ENCODE peak calls at places on chromosome 17, in five cellular contexts. N is fibroblast of pulmonary artery, W is K562, X is suprapubic skin, A is BJ. Y is an unnamed sample.

GRCh38 chr17:79801156-79802038 is 4.5 kb upstream of the CBX8 start:
- DNase-seq in X (no peak), W (no peak), A (no peak), N (no peak), Y (no peak)

GRCh38 chr17:57773557-57773956 is 28.5 kb upstream of the CCDC182 start:
- DNase-seq in X (no peak), A (no peak), W (no peak), N (no peak), Y (peak; percentile 15)

GRCh38 chr17:1047177-1047885 is 50.4 kb downstream of the TIMM22 start:
- DNase-seq in N (peak; percentile 20), X (no peak), W (no peak), A (no peak), Y (no peak)

GRCh38 chr17:64296246-64296645 is 33.2 kb upstream of the TEX2 start:
- DNase-seq in N (no peak), A (no peak), X (no peak), W (no peak), Y (no peak)

GRCh38 chr17:9928601-9929341 is 23.7 kb upstream of the RCVRN start:
- DNase-seq in N (peak; percentile 73), X (no peak), A (peak; percentile 17), W (peak; percentile 22), Y (peak; percentile 56)

GRCh38 chr17:33976816-33977215 is 278.3 kb upstream of the CCL2 start:
- DNase-seq in A (no peak), W (no peak), N (no peak), X (no peak), Y (no peak)

GRCh38 chr17:47836601-47837000 is 4.5 kb downstream of the SCRN2 start:
- DNase-seq in W (no peak), X (no peak), N (no peak), A (no peak), Y (no peak)

GRCh38 chr17:70195091-70195490 is 25.8 kb downstream of the KCNJ2 start:
- DNase-seq in N (no peak), W (no peak), X (no peak), A (no peak), Y (no peak)

GRCh38 chr17:83098241-83099085 is 19.1 kb downstream of the METRNL start:
- DNase-seq in W (no peak), X (no peak), A (no peak), N (no peak), Y (no peak)

GRCh38 chr17:57761887-57762286 is 16.8 kb upstream of the CCDC182 start:
- DNase-seq in A (no peak), N (no peak), X (no peak), W (no peak), Y (no peak)

GRCh38 chr17:3693829-3694231 is 2.1 kb downstream of the P2RX5 start:
- DNase-seq in X (no peak), W (no peak), A (no peak), N (no peak), Y (no peak)

GRCh38 chr17:73571524-73572130 is 72.6 kb downstream of the SDK2 start:
- DNase-seq in N (no peak), W (no peak), X (no peak), A (no peak), Y (no peak)

GRCh38 chr17:74305865-74306654 is 20.0 kb upstream of the KIF19 start:
- DNase-seq in W (no peak), A (no peak), N (no peak), X (no peak), Y (peak; percentile 29)

GRCh38 chr17:58310511-58311428 is 17.8 kb downstream of the TSPOAP1 start:
- DNase-seq in N (no peak), X (peak; percentile 43), A (no peak), W (no peak), Y (no peak)

GRCh38 chr17:78979780-78980623 is at the start of gene LGALS3BP:
- DNase-seq in X (no peak), A (no peak), N (peak; percentile 89), W (no peak), Y (peak; percentile 56)

GRCh38 chr17:40986920-40987319 is 2.8 kb upstream of the KRT40 start:
- DNase-seq in N (no peak), X (no peak), W (no peak), A (no peak), Y (peak; percentile 40)

GRCh38 chr17:48011405-48012150 is 26.0 kb downstream of the COPZ2 start:
- DNase-seq in X (no peak), N (no peak), W (peak; percentile 57), A (no peak), Y (peak; percentile 29)

GRCh38 chr17:65593092-65593869 is 31.8 kb upstream of the AXIN2 start:
- DNase-seq in W (no peak), N (no peak), A (no peak), X (no peak), Y (no peak)

DNA sequence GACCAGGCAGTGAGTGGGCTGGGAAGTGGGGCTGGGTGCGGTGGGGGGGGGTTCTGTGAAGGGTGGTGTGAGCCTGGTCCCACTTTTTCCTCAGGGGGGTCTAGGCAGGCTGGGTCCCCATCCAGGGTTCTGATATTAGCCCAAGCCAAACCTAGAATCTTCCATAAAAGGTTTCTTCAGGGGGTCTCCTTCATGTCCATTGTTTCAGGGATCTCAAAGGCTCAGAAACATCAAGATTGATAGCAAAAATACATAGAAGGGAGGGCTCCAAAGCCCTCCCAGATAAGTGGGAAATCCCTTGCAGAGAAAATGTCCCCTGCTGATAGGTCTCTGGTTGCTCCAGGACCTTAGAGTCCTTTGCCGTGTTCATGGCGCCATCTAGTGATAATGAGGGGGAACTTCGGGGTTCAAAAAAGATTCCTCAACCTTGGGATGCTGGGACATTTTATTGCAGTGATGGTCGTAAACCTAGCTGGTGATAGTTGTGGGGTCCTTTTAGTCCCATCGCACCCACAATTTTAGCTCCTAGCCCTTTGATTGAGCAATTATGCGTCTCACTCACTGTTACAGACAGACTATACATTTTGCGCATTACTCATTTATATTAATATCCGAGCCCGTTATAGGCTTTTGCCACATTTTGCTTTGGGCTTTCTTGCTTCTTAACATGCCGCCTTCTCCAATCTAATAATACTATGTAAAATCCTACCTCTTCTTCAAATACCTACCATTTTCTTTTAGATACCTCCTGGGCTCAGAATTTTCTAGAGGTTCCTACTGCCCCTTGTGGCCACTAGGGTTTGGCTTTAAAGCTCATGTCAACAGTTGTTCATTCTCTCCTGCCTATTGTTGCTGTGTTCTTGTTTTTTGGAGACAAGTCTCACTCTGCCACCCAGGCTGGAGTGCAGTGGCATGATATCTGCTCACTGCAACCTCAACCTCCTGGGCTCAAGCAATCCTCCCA is 35.1 kb downstream of the IGF2BP1 start:
- DNase-seq in N (peak; percentile 89), A (no peak), W (peak; percentile 71), X (no peak), Y (peak; percentile 58)
- TF ChIP-seq CTCF in N (peak; percentile 72), A (peak; percentile 79), W (peak; percentile 85), X (peak; percentile 2), Y (peak; percentile 73)

DNA sequence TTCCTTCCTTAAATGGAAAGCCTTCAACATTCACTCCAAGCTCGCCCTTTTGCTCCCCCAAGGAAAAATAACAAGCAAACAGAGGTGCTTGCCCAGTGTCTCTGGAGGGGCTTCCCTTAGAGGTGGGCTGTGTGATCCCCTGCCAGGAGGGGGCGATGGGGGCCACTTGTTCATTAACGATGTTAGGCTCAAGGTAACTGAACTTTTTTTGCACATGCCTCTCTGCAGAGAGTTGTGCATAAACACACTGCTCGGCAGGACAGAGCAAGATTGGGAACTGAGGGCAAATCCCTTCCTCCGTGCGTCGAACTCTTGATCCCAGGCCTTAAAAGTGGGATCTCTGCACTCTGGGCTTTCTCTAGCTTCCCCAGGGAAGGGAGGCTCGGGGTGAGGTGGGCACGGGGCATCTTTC is 15.5 kb upstream of the NAGLU start:
- DNase-seq in W (peak; percentile 50), X (no peak), A (no peak), N (no peak), Y (no peak)
- H3K4me3 ChIP-seq in W (no peak overlapping the region), X (no peak overlapping the region), A (no peak overlapping the region), N (no peak overlapping the region), Y (no peak overlapping the region)

GRCh38 chr17:81400939-81401726 is 5.9 kb downstream of the BAHCC1 start:
- DNase-seq in N (no peak), A (no peak), W (no peak), X (no peak), Y (no peak)

GRCh38 chr17:81403040-81403467 is 7.8 kb downstream of the BAHCC1 start:
- DNase-seq in N (no peak), A (no peak), W (no peak), X (no peak), Y (no peak)

GRCh38 chr17:81402530-81402941 is 7.3 kb downstream of the BAHCC1 start:
- DNase-seq in X (no peak), A (no peak), N (no peak), W (no peak), Y (no peak)

GRCh38 chr17:81400154-81400938 is 5.1 kb downstream of the BAHCC1 start:
- DNase-seq in N (peak; percentile 75), W (peak; percentile 60), A (no peak), X (no peak), Y (no peak)

DNA sequence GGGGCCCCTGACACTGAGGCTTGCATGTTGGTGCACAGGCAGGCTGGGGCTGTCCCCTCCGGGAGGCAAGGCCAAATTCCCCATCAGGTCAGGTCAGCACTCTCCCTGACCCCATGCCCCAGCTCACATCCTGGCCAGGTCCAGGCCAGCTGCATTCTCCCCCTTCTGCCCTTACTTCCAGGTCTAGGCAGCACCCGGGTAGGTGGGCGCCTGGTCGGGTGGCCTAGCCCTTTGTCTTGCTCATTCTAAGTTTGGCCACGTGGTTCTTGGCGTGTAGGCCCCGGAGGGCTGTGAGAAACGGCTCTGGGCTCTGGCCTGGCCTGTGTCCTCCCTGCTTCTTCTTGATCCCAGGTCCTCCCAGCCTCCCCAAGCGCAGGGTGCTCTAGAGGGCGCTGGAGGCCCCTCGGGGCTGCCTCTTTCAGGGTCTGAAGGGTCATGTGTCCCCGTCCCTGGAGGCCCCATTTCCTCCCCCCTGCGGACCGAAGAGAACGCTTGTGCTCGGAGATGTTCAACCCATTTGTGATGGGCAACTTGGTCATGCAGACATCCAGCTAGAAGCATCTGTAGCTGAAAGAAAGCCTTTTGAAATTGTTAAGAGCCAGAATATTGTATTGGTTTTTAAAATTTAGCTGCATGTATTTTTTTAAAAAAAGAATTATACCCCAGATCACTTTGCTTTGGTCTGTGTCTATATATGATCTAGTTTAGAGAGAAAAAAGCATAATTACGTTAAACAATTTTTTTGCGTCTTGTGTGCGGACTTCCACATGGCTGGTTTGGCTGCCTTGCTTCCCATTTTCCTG is 6.7 kb downstream of the BAHCC1 start:
- DNase-seq in N (peak; percentile 58), X (no peak), A (no peak), W (peak; percentile 53), Y (no peak)
- TF ChIP-seq CTCF in N (peak; percentile 41), X (no peak), A (peak; percentile 43), W (peak; percentile 69), Y (peak; percentile 54)

GRCh38 chr17:50637829-50638571 is 3.3 kb downstream of the ABCC3 start:
- DNase-seq in A (no peak), X (no peak), N (no peak), W (no peak), Y (peak; percentile 15)

GRCh38 chr17:50634915-50635719 is 436 bp downstream of the ABCC3 start:
- DNase-seq in X (no peak), A (no peak), W (no peak), N (no peak), Y (no peak)

GRCh38 chr17:50636145-50636803 is 1.6 kb downstream of the ABCC3 start:
- DNase-seq in X (no peak), A (no peak), N (no peak), W (no peak), Y (no peak)

GRCh38 chr17:50635720-50636144 is 1.1 kb downstream of the ABCC3 start:
- DNase-seq in X (no peak), N (no peak), A (no peak), W (no peak), Y (no peak)

DNA sequence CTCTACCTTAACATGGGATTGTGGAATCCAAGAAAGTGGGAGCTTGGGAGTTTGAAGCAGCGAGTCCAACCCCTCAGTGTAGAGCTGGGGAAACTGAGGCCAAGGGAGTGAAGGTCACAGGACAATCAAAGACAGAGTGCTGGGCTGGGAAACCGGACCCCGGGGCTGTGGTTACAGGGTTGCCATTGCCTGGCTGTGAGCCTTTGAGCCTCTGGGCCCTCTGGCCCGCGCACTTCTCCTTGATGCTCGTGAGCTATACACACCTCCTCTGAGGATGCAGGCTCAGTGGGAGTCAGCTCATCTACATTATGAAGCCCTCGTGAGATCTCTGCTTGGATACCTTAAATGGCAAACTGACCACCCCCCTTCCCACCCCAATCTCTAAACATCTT is 2.1 kb downstream of the ABCC3 start:
- DNase-seq in W (no peak), X (no peak), A (no peak), N (no peak), Y (no peak)
- H3K4me3 ChIP-seq in W (no peak overlapping the region), X (no peak overlapping the region), A (no peak overlapping the region), N (no peak overlapping the region), Y (no peak overlapping the region)

Y was measured in bronchial epithelial cell.